ENCODE peak calls at places on chromosome 19, in eight cellular contexts. F is fibroblast of lung, T is adrenal gland, M is Caco-2, N is foreskin fibroblast, E is endothelial cell, I is RWPE1, S is mucosa of descending colon. C is an unnamed sample.

GRCh38 chr19:55442372-55443044 is 592 bp downstream of the SHISA7 start:
- DNase-seq in F (no peak), T (no peak), M (no peak), N (no peak), E (no peak), I (no peak), S (no peak), C (no peak)

GRCh38 chr19:50191270-50191669 is 12.2 kb upstream of the MYH14 start:
- DNase-seq in F (no peak), T (no peak), M (no peak), N (no peak), E (no peak), I (no peak), S (no peak), C (no peak)

GRCh38 chr19:17424743-17425365 is 5.0 kb downstream of the MVB12A start:
- DNase-seq in F (peak), T (peak), M (peak), N (peak), E (peak), I (no peak), S (no peak), C (no peak)

GRCh38 chr19:16943942-16944625 is 55.3 kb downstream of the F2RL3 start:
- DNase-seq in F (no peak), T (no peak), M (no peak), N (no peak), E (no peak), I (no peak), S (no peak), C (no peak)

GRCh38 chr19:55585658-55586339 is 5.2 kb upstream of the ZNF579 start:
- DNase-seq in F (peak), T (peak), M (peak), N (peak), E (peak), I (no peak), S (peak), C (peak)

GRCh38 chr19:7386308-7386707 is 37.6 kb downstream of the ARHGEF18 start:
- DNase-seq in F (no peak), T (peak), M (peak), N (no peak), E (no peak), I (no peak), S (no peak), C (no peak)

GRCh38 chr19:48793271-48793670 is 17.6 kb downstream of the BCAT2 start:
- DNase-seq in F (no peak), T (no peak), M (no peak), N (no peak), E (no peak), I (no peak), S (no peak), C (no peak)

GRCh38 chr19:50460161-50460765 is 16.0 kb upstream of the EMC10 start:
- DNase-seq in F (peak), T (no peak), M (peak), N (peak), E (no peak), I (peak), S (no peak), C (peak)

GRCh38 chr19:2260341-2260751 is 4.1 kb upstream of the JSRP1 start:
- DNase-seq in F (peak), T (no peak), M (no peak), N (no peak), E (no peak), I (no peak), S (peak), C (peak)

GRCh38 chr19:932647-933552 is 7.1 kb downstream of the ARID3A start:
- DNase-seq in F (peak), T (no peak), M (peak), N (peak), E (peak), I (peak), S (peak), C (peak)

GRCh38 chr19:2186071-2186846 is 22.5 kb downstream of the DOT1L start:
- DNase-seq in F (peak), T (no peak), M (no peak), N (peak), E (no peak), I (no peak), S (peak), C (peak)

GRCh38 chr19:45922281-45922680 is 7.7 kb upstream of the NANOS2 start:
- DNase-seq in F (no peak), T (no peak), M (no peak), N (no peak), E (no peak), I (no peak), S (no peak), C (no peak)

GRCh38 chr19:45976180-45976579 is 2.5 kb upstream of the NOVA2 start:
- DNase-seq in F (peak), T (no peak), M (no peak), N (no peak), E (no peak), I (no peak), S (no peak), C (no peak)

GRCh38 chr19:58037927-58038687 is 4.3 kb downstream of the ZSCAN1 start:
- DNase-seq in F (no peak), T (no peak), M (no peak), N (peak), E (no peak), I (no peak), S (no peak), C (no peak)

GRCh38 chr19:48772503-48772953 is 17.2 kb downstream of the FGF21 start:
- DNase-seq in F (no peak), T (peak), M (no peak), N (peak), E (no peak), I (no peak), S (no peak), C (peak)

GRCh38 chr19:7191946-7192691 is 102.1 kb downstream of the INSR start:
- DNase-seq in F (no peak), T (peak), M (no peak), N (peak), E (no peak), I (no peak), S (no peak), C (peak)

GRCh38 chr19:43640424-43640757 is 741 bp upstream of the CADM4 start:
- DNase-seq in F (no peak), T (no peak), M (no peak), N (no peak), E (no peak), I (no peak), S (no peak), C (no peak)

GRCh38 chr19:43638991-43639494 is 607 bp downstream of the CADM4 start:
- DNase-seq in F (no peak), T (no peak), M (no peak), N (no peak), E (no peak), I (no peak), S (no peak), C (no peak)

GRCh38 chr19:43639507-43640423 is at the start of gene CADM4:
- DNase-seq in F (no peak), T (peak), M (peak), N (no peak), E (peak), I (peak), S (peak), C (no peak)

GRCh38 chr19:43636121-43636683 is 3.4 kb downstream of the CADM4 start:
- DNase-seq in F (peak), T (no peak), M (no peak), N (no peak), E (no peak), I (no peak), S (no peak), C (no peak)

GRCh38 chr19:43638214-43638990 is 1.2 kb downstream of the CADM4 start:
- DNase-seq in F (no peak), T (no peak), M (no peak), N (no peak), E (no peak), I (no peak), S (no peak), C (no peak)
- TF ChIP-seq CTCF in F (no peak), T (no peak), M (no peak), N (no peak), E (no peak), I (no peak), S (no peak), C (no peak)

GRCh38 chr19:9348671-9349070 is 14.1 kb upstream of the ZNF177 start:
- DNase-seq in F (no peak), T (no peak), M (no peak), N (no peak), E (no peak), I (no peak), S (no peak), C (no peak)

GRCh38 chr19:9348253-9348652 is 14.6 kb upstream of the ZNF177 start:
- DNase-seq in F (no peak), T (no peak), M (no peak), N (no peak), E (no peak), I (no peak), S (no peak), C (no peak)

GRCh38 chr19:9345005-9345404 is 17.8 kb upstream of the ZNF177 start:
- DNase-seq in F (no peak), T (no peak), M (no peak), N (no peak), E (no peak), I (no peak), S (no peak), C (no peak)

GRCh38 chr19:9342610-9343304 is 18.8 kb downstream of the ZNF559 start:
- DNase-seq in F (no peak), T (no peak), M (no peak), N (no peak), E (no peak), I (no peak), S (no peak), C (no peak)
- TF ChIP-seq CTCF in F (no peak), T (no peak), M (no peak), N (no peak), E (no peak), I (no peak), S (no peak), C (no peak)

GRCh38 chr19:4495471-4495870 is 22.8 kb downstream of the PLIN4 start:
- DNase-seq in F (no peak), T (no peak), M (no peak), N (no peak), E (no peak), I (peak), S (peak), C (no peak)
- TF ChIP-seq CTCF in F (no peak), T (no peak), M (no peak), N (no peak), E (no peak), I (peak), S (no peak), C (no peak)

DNA sequence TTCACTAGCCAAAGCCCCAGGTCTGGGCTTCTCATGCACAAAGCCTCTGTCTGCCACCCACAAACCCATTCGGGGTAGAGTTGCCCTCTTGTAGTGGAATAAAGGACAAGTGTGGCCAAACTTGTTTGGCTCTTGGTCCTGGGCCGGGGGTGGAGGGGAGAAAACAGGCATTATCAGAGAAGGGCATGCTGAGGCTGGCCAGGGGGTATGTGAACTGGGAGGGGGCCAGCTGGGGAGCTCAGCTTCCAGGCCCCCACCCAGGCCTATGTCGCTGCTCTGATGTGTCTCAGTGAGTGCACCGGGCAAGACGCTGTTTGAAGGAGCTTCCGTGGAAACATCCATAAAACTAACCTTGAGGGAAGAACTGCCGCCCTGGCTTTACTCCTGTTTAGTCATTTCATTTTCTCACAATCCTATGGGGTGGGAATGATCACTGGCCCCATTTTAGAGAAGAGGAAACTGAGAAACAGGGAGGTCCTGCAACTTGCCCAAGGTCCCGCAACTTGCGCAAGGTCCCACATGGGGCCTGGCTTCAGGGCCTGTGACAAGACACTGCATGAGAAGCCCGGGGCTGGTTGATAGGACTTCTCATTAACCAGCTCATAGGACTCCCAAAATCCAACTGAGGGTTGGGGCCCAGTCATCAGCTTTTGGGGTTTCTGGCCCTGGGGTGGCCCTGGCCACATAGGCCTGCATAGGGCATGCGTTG is 30.8 kb downstream of the CCNE1 start:
- DNase-seq in F (no peak), T (no peak), M (no peak), N (no peak), E (no peak), I (no peak), S (no peak), C (no peak)
- TF ChIP-seq CTCF in F (no peak), T (no peak), M (no peak), N (no peak), E (no peak), I (no peak), S (no peak), C (no peak)

GRCh38 chr19:33420821-33421220 is 47.3 kb downstream of the CEBPG start:
- DNase-seq in F (no peak), T (no peak), M (no peak), N (no peak), E (no peak), I (no peak), S (no peak), C (no peak)
- TF ChIP-seq CTCF in F (no peak), T (no peak), M (no peak), N (no peak), E (no peak), I (no peak), S (no peak), C (no peak)

GRCh38 chr19:44903216-44903601 is 2.4 kb upstream of the APOE start:
- DNase-seq in F (no peak), T (no peak), M (no peak), N (no peak), E (no peak), I (no peak), S (no peak), C (no peak)

GRCh38 chr19:44905437-44906160 is at the start of gene APOE:
- DNase-seq in F (no peak), T (peak), M (peak), N (no peak), E (peak), I (no peak), S (no peak), C (no peak)

GRCh38 chr19:44907613-44908012 is 2.0 kb downstream of the APOE start:
- DNase-seq in F (no peak), T (no peak), M (no peak), N (no peak), E (no peak), I (no peak), S (no peak), C (no peak)

GRCh38 chr19:44903602-44904425 is 1.8 kb upstream of the APOE start:
- DNase-seq in F (peak), T (peak), M (peak), N (peak), E (peak), I (peak), S (peak), C (peak)

GRCh38 chr19:44904426-44904994 is 1.1 kb upstream of the APOE start:
- DNase-seq in F (no peak), T (peak), M (no peak), N (peak), E (no peak), I (no peak), S (no peak), C (no peak)
- TF ChIP-seq CTCF in F (peak), T (peak), M (peak), N (no peak), E (no peak), I (peak), S (no peak), C (peak)

GRCh38 chr19:9178901-9179300 is at the start of gene OR7D2:
- DNase-seq in F (no peak), T (no peak), M (no peak), N (no peak), E (no peak), I (no peak), S (no peak), C (no peak)
- TF ChIP-seq CTCF in F (no peak), T (no peak), M (no peak), N (no peak), E (no peak), I (no peak), S (no peak), C (no peak)

GRCh38 chr19:12681074-12681987 is at the start of gene DHPS:
- DNase-seq in F (peak), T (peak), M (peak), N (peak), E (peak), I (peak), S (peak), C (peak)
- TF ChIP-seq CTCF in F (no peak), T (no peak), M (no peak), N (no peak), E (no peak), I (no peak), S (no peak), C (no peak)

GRCh38 chr19:40129425-40129824 is 38.7 kb upstream of the ZNF780A start:
- DNase-seq in F (no peak), T (no peak), M (no peak), N (no peak), E (no peak), I (no peak), S (no peak), C (no peak)

GRCh38 chr19:40134866-40135265 is 44.1 kb upstream of the ZNF780A start:
- DNase-seq in F (no peak), T (no peak), M (no peak), N (no peak), E (no peak), I (no peak), S (no peak), C (no peak)

GRCh38 chr19:40133491-40133890 is 42.7 kb upstream of the ZNF780A start:
- DNase-seq in F (no peak), T (no peak), M (no peak), N (no peak), E (no peak), I (no peak), S (no peak), C (no peak)

DNA sequence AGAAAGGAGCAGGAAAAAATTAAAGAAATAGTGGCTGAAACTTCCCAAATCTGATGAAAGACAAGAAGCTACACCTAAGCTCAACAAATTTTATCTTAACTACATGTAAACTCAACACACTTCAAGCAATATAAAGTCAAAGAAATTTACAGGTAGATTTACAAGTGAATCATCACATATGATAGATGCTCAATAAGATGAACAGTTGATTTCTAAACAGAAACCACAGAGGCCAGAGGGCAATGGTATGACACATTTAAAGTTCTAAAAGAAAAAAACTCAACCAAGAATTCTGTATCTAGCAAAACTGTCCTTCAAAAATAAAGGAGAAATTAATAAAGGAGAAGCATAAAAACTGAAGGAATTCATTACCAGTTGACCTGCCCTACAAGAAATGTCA is 39.3 kb upstream of the ZNF780A start:
- DNase-seq in F (no peak), T (no peak), M (no peak), N (no peak), E (no peak), I (no peak), S (no peak), C (no peak)
- TF ChIP-seq CTCF in F (no peak), T (no peak), M (no peak), N (no peak), E (no peak), I (no peak), S (no peak), C (no peak)